ENCODE peak calls at places on chromosomes 7 and 10, in nine cellular contexts. T, X, H, R, L, F, J, N and I are unnamed samples.
A peak's percentile ranks its signal among the peaks of the same experiment; 100 is the strongest.

GRCh38 chr7:2017483-2017891 is 215.3 kb downstream of the MAD1L1 start:
- DNase-seq in T (no peak), X (no peak), H (no peak), R (no peak), L (no peak), F (no peak), J (no peak), N (no peak), I (no peak)

GRCh38 chr7:76386691-76387260 is 22.7 kb downstream of the SSC4D start:
- DNase-seq in T (no peak), X (no peak), H (no peak), R (no peak), L (no peak), F (no peak), J (no peak), N (no peak), I (no peak)

GRCh38 chr10:31274310-31274709 is 44.7 kb upstream of the ZEB1 start:
- DNase-seq in T (peak; percentile 7), X (no peak), H (no peak), R (no peak), L (no peak), F (no peak), J (no peak), N (no peak), I (no peak)

GRCh38 chr7:75892634-75893272 is 13.9 kb downstream of the RHBDD2 start:
- DNase-seq in T (no peak), X (no peak), H (no peak), R (no peak), L (no peak), F (no peak), J (no peak), N (no peak), I (no peak)

GRCh38 chr10:75136346-75136745 is 24.9 kb downstream of the SAMD8 start:
- DNase-seq in T (no peak), X (no peak), H (no peak), R (no peak), L (no peak), F (no peak), J (no peak), N (peak; percentile 7), I (no peak)

GRCh38 chr7:92768501-92769360 is 67.6 kb downstream of the CDK6 start:
- DNase-seq in T (no peak), X (no peak), H (no peak), R (no peak), L (no peak), F (no peak), J (no peak), N (peak; percentile 82), I (peak; percentile 49)

GRCh38 chr7:42232275-42232674 is 4.7 kb downstream of the GLI3 start:
- DNase-seq in T (peak; percentile 45), X (no peak), H (no peak), R (no peak), L (no peak), F (no peak), J (no peak), N (no peak), I (no peak)

GRCh38 chr10:89151857-89152256 is 55.3 kb downstream of the CH25H start:
- DNase-seq in T (no peak), X (no peak), H (no peak), R (no peak), L (no peak), F (no peak), J (no peak), N (no peak), I (no peak)

GRCh38 chr10:64316416-64316815 is 795.2 kb downstream of the REEP3 start:
- DNase-seq in T (no peak), X (no peak), H (no peak), R (no peak), L (no peak), F (no peak), J (no peak), N (no peak), I (no peak)

GRCh38 chr10:65501259-65501658 is 1424.6 kb upstream of the LRRTM3 start:
- DNase-seq in T (no peak), X (peak; percentile 2), H (no peak), R (no peak), L (no peak), F (no peak), J (no peak), N (peak; percentile 67), I (peak; percentile 12)

GRCh38 chr10:73803680-73804286 is 7.6 kb downstream of the NDST2 start:
- DNase-seq in T (no peak), X (no peak), H (no peak), R (no peak), L (no peak), F (no peak), J (no peak), N (peak; percentile 80), I (peak; percentile 85)

GRCh38 chr10:17661510-17661909 is 17.6 kb downstream of the STAM start:
- DNase-seq in T (no peak), X (no peak), H (no peak), R (no peak), L (no peak), F (no peak), J (no peak), N (no peak), I (no peak)

GRCh38 chr10:76191371-76191770 is 759.9 kb downstream of the LRMDA start:
- DNase-seq in T (no peak), X (no peak), H (no peak), R (no peak), L (no peak), F (no peak), J (no peak), N (no peak), I (no peak)

GRCh38 chr10:22253578-22253882 is 35.7 kb upstream of the EBLN1 start:
- DNase-seq in T (no peak), X (no peak), H (peak; percentile 43), R (peak; percentile 42), L (no peak), F (no peak), J (no peak), N (no peak), I (no peak)

GRCh38 chr10:73253226-73253557 is 748 bp upstream of the MRPS16 start:
- DNase-seq in T (peak; percentile 49), X (peak; percentile 45), H (no peak), R (no peak), L (no peak), F (no peak), J (no peak), N (peak; percentile 36), I (peak; percentile 27)

GRCh38 chr10:131320860-131321604 is 9.5 kb upstream of the TCERG1L start:
- DNase-seq in T (no peak), X (no peak), H (no peak), R (no peak), L (no peak), F (no peak), J (no peak), N (no peak), I (no peak)

GRCh38 chr10:61834519-61834918 is 67.0 kb upstream of the ARID5B start:
- DNase-seq in T (no peak), X (no peak), H (no peak), R (no peak), L (no peak), F (no peak), J (no peak), N (no peak), I (no peak)

GRCh38 chr7:64581391-64581790 is 18.5 kb upstream of the ZNF680 start:
- DNase-seq in T (no peak), X (no peak), H (no peak), R (no peak), L (no peak), F (no peak), J (no peak), N (no peak), I (no peak)

DNA sequence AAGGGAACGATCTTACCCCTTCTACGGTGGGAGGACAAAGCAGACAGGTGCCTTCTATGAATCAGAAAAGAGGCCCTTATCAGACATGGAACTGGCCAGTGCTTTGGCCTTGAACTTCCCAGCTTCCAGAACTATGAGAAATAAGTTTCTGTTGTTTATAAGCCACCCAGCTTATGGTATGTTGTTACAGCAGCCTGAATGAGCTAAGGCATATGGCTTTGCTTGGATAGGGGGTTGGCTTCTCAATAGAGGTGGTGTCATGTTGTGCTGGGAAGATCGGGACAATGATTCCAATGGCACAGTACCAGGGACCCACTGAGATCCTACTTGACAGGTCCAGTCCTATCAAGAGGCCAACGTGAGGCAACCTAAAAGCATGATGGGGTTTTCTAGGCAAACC is 183.4 kb upstream of the BMPER start:
- DNase-seq in T (no peak), X (no peak), H (no peak), R (no peak), L (no peak), F (no peak), J (no peak), N (no peak), I (no peak)
- TF ChIP-seq CTCF in T (no peak), X (no peak), H (no peak), R (no peak), L (no peak), F (no peak), J (no peak), N (no peak), I (no peak)

DNA sequence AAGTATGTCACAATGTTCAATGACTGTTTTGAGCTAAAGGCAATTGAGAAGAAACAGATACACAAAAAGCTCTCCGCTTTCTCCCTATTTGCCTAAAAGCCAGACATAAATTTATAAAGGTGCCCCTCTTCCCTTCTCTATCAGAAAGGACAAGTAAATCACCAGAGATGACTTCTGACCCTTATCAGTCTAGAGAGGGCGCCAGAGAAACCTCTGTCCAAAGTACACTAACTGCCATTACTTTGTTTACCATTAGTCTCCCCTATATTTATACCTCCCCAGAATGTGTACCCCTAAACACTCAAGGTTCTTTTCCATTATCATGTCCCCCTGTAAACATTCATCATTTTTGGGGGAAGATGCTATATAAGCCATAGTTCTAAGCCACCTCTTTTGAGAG is 49.3 kb downstream of the TPK1 start:
- DNase-seq in T (peak; percentile 17), X (no peak), H (no peak), R (no peak), L (no peak), F (no peak), J (peak; percentile 6), N (no peak), I (peak; percentile 6)
- TF ChIP-seq CTCF in T (peak; percentile 28), X (no peak), H (no peak), R (peak; percentile 55), L (no peak), F (no peak), J (peak; percentile 46), N (peak; percentile 16), I (no peak)

DNA sequence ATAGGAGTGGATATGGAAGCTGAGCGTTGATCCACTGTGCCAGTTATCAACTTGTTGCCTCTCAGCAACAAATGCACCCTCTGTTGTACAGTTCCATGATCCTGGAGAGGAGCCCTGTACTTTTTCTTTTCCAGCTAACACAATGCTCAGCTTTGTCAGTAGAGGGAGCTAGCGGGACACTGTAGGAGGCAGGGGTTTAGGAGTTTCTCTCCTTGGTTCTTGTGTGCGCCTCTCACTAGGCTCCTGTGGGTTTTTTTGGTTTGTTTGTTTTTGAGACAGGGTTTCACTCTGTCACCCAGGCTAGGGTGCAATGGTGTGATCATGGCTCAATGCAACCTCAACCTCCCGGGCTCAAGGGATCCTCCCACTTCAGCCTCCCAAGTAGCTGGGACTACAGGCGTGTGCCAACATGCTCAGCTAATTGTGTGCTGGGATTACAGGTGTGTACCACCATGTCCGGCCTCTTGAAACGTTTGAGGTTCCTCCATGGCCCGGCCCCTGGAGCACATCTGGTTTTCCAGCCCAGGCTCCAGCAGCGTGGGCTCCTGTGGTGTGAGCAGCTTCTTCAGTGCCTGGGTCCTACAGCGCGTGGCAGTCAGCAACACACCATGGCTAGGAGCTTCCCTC is 12.0 kb upstream of the MARVELD1 start:
- DNase-seq in T (peak; percentile 81), X (peak; percentile 88), H (peak; percentile 44), R (peak; percentile 22), L (peak; percentile 54), F (no peak), J (no peak), N (peak; percentile 76), I (peak; percentile 82)
- TF ChIP-seq CTCF in T (peak; percentile 97), X (peak; percentile 88), H (peak; percentile 64), R (peak; percentile 70), L (peak; percentile 43), F (peak; percentile 92), J (peak; percentile 93), N (peak; percentile 87), I (peak; percentile 79)

GRCh38 chr7:119664601-119665000 is 608.4 kb upstream of the KCND2 start:
- DNase-seq in T (no peak), X (no peak), H (no peak), R (no peak), L (no peak), F (no peak), J (no peak), N (no peak), I (no peak)
- TF ChIP-seq CTCF in T (no peak), X (no peak), H (no peak), R (no peak), L (no peak), F (no peak), J (no peak), N (no peak), I (no peak)